ENCODE peak calls at places on chromosome 1, in nine cellular contexts. V is AG10803; G is occipital lobe; M is GM04503; N is G401; Y is fibroblast of lung; I is CD8-positive, alpha-beta T cell; R is activated T-helper 9 cell treated with anti-CD3 and anti-CD28 coated beads, Interleukin-2, amount 50 U/mL, for 16 hours; C is CD4-positive, alpha-beta T cell. P is an unnamed sample.

GRCh38 chr1:118563969-118564951 is 379.2 kb upstream of the SPAG17 start:
- DNase-seq in V (peak), G (no peak), M (peak), N (no peak), Y (no peak), I (no peak), R (no peak), C (no peak), P (peak)

GRCh38 chr1:17046043-17046657 is 7.7 kb downstream of the SDHB start:
- DNase-seq in V (peak), G (no peak), M (no peak), N (peak), Y (peak), I (no peak), R (no peak), C (no peak), P (peak)

GRCh38 chr1:114024049-114024448 is 44.8 kb downstream of the OLFML3 start:
- DNase-seq in V (no peak), G (no peak), M (no peak), N (no peak), Y (peak), I (no peak), R (no peak), C (no peak), P (no peak)

GRCh38 chr1:18463984-18464664 is 16.6 kb upstream of the KLHDC7A start:
- DNase-seq in V (no peak), G (no peak), M (no peak), N (no peak), Y (no peak), I (no peak), R (no peak), C (no peak), P (no peak)

GRCh38 chr1:48526045-48526714 is 54.2 kb upstream of the SPATA6 start:
- DNase-seq in V (peak), G (peak), M (no peak), N (no peak), Y (peak), I (no peak), R (no peak), C (no peak), P (peak)

GRCh38 chr1:153343040-153343681 is 5.5 kb downstream of the PGLYRP4 start:
- DNase-seq in V (no peak), G (no peak), M (no peak), N (no peak), Y (peak), I (no peak), R (no peak), C (no peak), P (no peak)

GRCh38 chr1:224623743-224624333 is 7.7 kb downstream of the CNIH3 start:
- DNase-seq in V (peak), G (no peak), M (peak), N (no peak), Y (peak), I (peak), R (peak), C (peak), P (peak)

GRCh38 chr1:180841460-180841859 is 71.2 kb upstream of the KIAA1614 start:
- DNase-seq in V (no peak), G (no peak), M (no peak), N (no peak), Y (peak), I (no peak), R (no peak), C (no peak), P (no peak)

GRCh38 chr1:68745006-68745405 is 248.1 kb upstream of the DEPDC1 start:
- DNase-seq in V (no peak), G (no peak), M (no peak), N (peak), Y (no peak), I (no peak), R (no peak), C (no peak), P (no peak)

GRCh38 chr1:155882235-155882634 is 22.9 kb downstream of the SYT11 start:
- DNase-seq in V (no peak), G (no peak), M (no peak), N (no peak), Y (no peak), I (no peak), R (no peak), C (no peak), P (no peak)

GRCh38 chr1:233549917-233550316 is 64.0 kb upstream of the KCNK1 start:
- DNase-seq in V (no peak), G (no peak), M (no peak), N (no peak), Y (no peak), I (no peak), R (no peak), C (no peak), P (no peak)

GRCh38 chr1:93348104-93348780 is 2.5 kb downstream of the DR1 start:
- DNase-seq in V (no peak), G (no peak), M (no peak), N (no peak), Y (no peak), I (no peak), R (no peak), C (no peak), P (no peak)

GRCh38 chr1:213457097-213457680 is 406.1 kb downstream of the RPS6KC1 start:
- DNase-seq in V (peak), G (no peak), M (no peak), N (no peak), Y (no peak), I (no peak), R (no peak), C (no peak), P (no peak)

GRCh38 chr1:168360622-168361021 is 79.9 kb downstream of the TBX19 start:
- DNase-seq in V (no peak), G (no peak), M (no peak), N (no peak), Y (peak), I (no peak), R (no peak), C (no peak), P (no peak)

GRCh38 chr1:16204634-16205332 is 7.7 kb downstream of the ARHGEF19 start:
- DNase-seq in V (no peak), G (no peak), M (no peak), N (peak), Y (no peak), I (peak), R (no peak), C (no peak), P (no peak)

GRCh38 chr1:227778401-227778947 is 37.0 kb upstream of the PRSS38 start:
- DNase-seq in V (peak), G (no peak), M (no peak), N (peak), Y (peak), I (no peak), R (no peak), C (no peak), P (peak)

GRCh38 chr1:168636642-168637111 is 60.3 kb downstream of the XCL1 start:
- DNase-seq in V (peak), G (no peak), M (peak), N (peak), Y (peak), I (no peak), R (no peak), C (no peak), P (peak)

GRCh38 chr1:220432408-220432807 is 95.5 kb upstream of the MARK1 start:
- DNase-seq in V (no peak), G (no peak), M (no peak), N (no peak), Y (no peak), I (no peak), R (no peak), C (no peak), P (no peak)

GRCh38 chr1:154479764-154480421 is 22.1 kb upstream of the TDRD10 start:
- DNase-seq in V (peak), G (peak), M (peak), N (peak), Y (peak), I (peak), R (no peak), C (peak), P (peak)

GRCh38 chr1:52153898-52154297 is 12.0 kb downstream of the ZFYVE9 start:
- DNase-seq in V (no peak), G (no peak), M (no peak), N (no peak), Y (peak), I (no peak), R (no peak), C (no peak), P (no peak)

GRCh38 chr1:109624215-109625010 is 4.8 kb downstream of the AMPD2 start:
- DNase-seq in V (no peak), G (no peak), M (no peak), N (no peak), Y (no peak), I (no peak), R (no peak), C (no peak), P (no peak)

GRCh38 chr1:29975036-29975694 is 738.8 kb downstream of the PTPRU start:
- DNase-seq in V (peak), G (no peak), M (no peak), N (no peak), Y (peak), I (no peak), R (no peak), C (no peak), P (peak)

GRCh38 chr1:97137862-97138514 is 416.4 kb downstream of the PTBP2 start:
- DNase-seq in V (peak), G (no peak), M (peak), N (peak), Y (peak), I (no peak), R (no peak), C (no peak), P (peak)

GRCh38 chr1:94527447-94528031 is 14.0 kb downstream of the F3 start:
- DNase-seq in V (peak), G (no peak), M (peak), N (peak), Y (peak), I (no peak), R (no peak), C (no peak), P (peak)

P was measured in AG08395.